ENCODE peak calls at places on chromosome 7, in ten cellular contexts. A is sigmoid colon, Q is vagina, C is tibial nerve, N is right lobe of liver, M is transverse colon, G is spleen, D is IMR-90, V is esophagus squamous epithelium, J is HCT116. S is an unnamed sample.
A peak's percentile ranks its signal among the peaks of the same experiment; 100 is the strongest.

GRCh38 chr7:132343196-132343595 is 233.1 kb downstream of the PLXNA4 start:
- DNase-seq in A (no peak), D (no peak), Q (no peak), M (no peak), N (no peak), V (no peak), C (peak; percentile 50), G (no peak), J (no peak), S (peak; percentile 11)

GRCh38 chr7:54843961-54844360 is 85.0 kb upstream of the SEC61G start:
- DNase-seq in Q (no peak), V (no peak), N (no peak), M (no peak), D (no peak), J (no peak), A (no peak), C (no peak), G (no peak), S (no peak)

GRCh38 chr7:13615679-13616078 is 373.8 kb downstream of the ETV1 start:
- DNase-seq in G (no peak), N (no peak), Q (no peak), D (no peak), J (no peak), V (no peak), A (no peak), M (no peak), C (no peak), S (no peak)

GRCh38 chr7:7769712-7770111 is 51.3 kb upstream of the RPA3 start:
- DNase-seq in N (no peak), D (no peak), J (no peak), G (no peak), C (no peak), M (no peak), V (no peak), A (no peak), Q (no peak), S (no peak)

GRCh38 chr7:96016056-96016455 is 243.7 kb downstream of the DYNC1I1 start:
- DNase-seq in C (no peak), D (no peak), V (no peak), M (no peak), A (no peak), N (no peak), G (no peak), J (no peak), Q (no peak), S (no peak)

GRCh38 chr7:51019231-51019844 is 236.6 kb upstream of the GRB10 start:
- DNase-seq in A (no peak), N (peak; percentile 14), V (no peak), M (no peak), G (no peak), C (no peak), J (no peak), Q (peak; percentile 60), D (peak; percentile 51), S (peak; percentile 63)

GRCh38 chr7:101988513-101988912 is 171.1 kb downstream of the CUX1 start:
- DNase-seq in N (no peak), Q (no peak), D (no peak), V (no peak), M (no peak), A (no peak), J (no peak), C (no peak), G (no peak), S (no peak)

GRCh38 chr7:71982847-71983246 is 429.3 kb downstream of the CALN1 start:
- DNase-seq in M (no peak), Q (no peak), J (no peak), C (no peak), V (no peak), D (no peak), N (no peak), G (no peak), A (no peak), S (no peak)

GRCh38 chr7:79307376-79307775 is 146.1 kb downstream of the MAGI2 start:
- DNase-seq in G (no peak), D (no peak), A (no peak), V (no peak), J (no peak), Q (no peak), C (no peak), N (no peak), M (no peak), S (no peak)

GRCh38 chr7:79302281-79302680 is 151.2 kb downstream of the MAGI2 start:
- DNase-seq in D (no peak), Q (no peak), C (no peak), N (no peak), M (no peak), G (no peak), J (no peak), A (no peak), V (no peak), S (no peak)

GRCh38 chr7:79304711-79305110 is 148.8 kb downstream of the MAGI2 start:
- DNase-seq in G (no peak), J (no peak), Q (no peak), A (no peak), M (no peak), C (no peak), D (no peak), V (no peak), N (no peak), S (no peak)

GRCh38 chr7:79312022-79312421 is 141.4 kb downstream of the MAGI2 start:
- DNase-seq in V (no peak), J (no peak), G (no peak), M (no peak), Q (no peak), N (no peak), D (no peak), C (no peak), A (no peak), S (no peak)

DNA sequence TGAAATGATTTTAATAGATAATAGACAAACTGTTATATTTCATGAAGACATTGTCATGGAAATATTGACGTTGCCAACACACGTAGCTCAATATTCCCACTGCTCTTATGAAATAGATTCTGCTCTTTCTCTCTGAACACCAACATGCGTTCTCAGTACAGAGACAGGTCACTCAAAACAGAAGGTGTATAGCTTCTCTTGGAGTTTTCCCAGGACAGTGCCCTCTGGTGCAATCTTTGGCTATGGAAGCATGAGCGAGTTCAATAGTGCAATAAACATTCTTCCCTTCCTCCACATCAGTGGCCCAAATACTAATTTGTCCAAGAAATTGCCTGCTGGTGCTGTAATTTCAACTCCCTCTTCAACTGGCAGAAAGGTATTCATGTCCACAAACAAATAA is 145.3 kb downstream of the MAGI2 start:
- DNase-seq in Q (no peak), G (no peak), M (no peak), A (no peak), V (no peak), J (peak; percentile 22), N (peak; percentile 87), D (no peak), C (peak; percentile 36), S (no peak)
- TF ChIP-seq CTCF in Q (no peak), G (no peak), M (no peak), A (no peak), V (no peak), J (peak; percentile 32), N (peak; percentile 38), D (no peak), C (no peak), S (no peak)

DNA sequence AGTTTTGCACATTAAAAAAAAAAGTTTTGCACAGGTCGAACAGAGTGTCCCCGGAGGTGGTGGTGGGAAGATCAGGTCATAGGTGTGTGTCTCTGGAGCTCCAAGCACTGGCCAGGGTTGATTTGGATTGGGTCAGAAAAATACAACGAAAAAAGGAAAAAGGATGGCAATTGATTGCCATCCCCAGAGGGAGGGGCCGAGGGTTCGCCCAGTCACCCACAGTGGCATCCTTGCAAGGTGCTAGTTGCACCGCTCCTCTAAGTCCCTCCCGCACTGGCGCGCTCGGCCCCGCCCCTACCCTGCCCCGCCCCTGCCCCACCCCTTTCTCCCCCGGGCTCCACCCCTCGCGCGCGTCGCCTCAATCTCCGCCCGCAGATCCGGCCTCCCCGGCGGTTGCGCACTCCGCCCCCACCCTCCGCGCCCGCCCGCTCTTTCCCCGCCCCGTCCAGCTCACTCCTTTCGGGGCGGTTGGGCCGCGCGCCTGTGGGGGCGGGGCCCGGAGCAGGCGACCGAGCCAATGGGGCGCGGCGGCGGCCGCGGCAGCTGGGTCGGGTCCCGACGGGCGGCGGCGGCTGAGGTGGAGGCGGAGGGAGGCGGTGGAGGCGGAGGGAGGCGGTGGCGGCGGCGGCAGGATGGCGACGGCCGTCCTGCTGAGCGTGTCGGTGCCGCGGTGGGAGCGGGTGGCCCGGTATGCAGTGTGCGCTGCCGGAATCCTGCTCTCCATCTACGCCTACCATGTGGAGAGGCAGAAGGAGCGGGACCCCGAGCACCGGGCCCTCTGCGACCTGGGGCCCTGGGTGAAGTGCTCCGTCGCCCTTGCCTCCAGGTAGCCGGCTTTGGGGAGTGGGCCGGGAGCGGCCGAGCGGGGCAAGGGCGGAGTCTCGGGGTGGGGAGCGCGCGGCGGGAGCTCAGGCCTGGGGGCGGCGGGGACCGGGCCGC is 31.5 kb upstream of the ERV3-1 start:
- DNase-seq in M (peak; percentile 95), D (peak; percentile 88), A (peak; percentile 96), Q (peak; percentile 91), N (peak; percentile 96), J (peak; percentile 82), C (peak; percentile 79), G (peak; percentile 98), V (peak; percentile 59), S (peak; percentile 95)
- TF ChIP-seq POLR2A in M (peak; percentile 42), D (peak; percentile 52), A (no peak), Q (peak; percentile 38), N (peak; percentile 61), J (no peak), C (no peak), G (no peak), V (peak; percentile 51), S (peak; percentile 67)

DNA sequence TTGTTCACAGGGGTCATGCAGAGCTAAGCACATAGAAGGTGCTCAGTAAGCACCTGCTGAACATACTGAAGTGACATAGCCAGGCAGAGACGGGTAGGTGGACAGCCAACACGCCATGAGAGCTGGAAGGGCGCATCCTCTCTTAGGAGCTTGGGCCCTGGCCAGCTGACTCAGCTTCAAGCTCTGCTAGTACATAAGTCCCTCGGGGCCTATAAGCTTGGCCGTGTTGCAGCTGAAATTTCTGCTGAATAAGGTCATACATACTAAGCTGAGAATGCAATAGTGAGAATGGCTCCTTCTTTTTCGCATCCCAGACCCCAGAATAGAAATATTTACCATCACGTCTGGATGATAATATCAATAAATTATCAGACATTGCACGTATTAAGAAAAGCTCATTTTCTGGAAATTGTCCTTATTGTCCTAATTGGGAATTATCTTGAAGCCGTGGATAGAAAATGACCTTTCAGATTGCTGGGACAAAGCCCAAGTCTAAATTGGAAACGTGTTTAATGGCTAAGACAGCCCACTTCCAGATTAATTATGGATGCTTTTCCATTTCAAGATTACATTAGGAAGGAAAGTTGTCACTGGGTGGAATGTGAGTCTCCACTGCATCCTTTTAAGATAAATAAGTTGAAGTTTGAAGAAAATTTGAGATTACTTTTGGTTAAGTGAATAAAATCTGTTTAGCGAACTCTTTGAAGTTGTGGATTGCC is 287.1 kb upstream of the C7orf33 start:
- DNase-seq in Q (peak; percentile 91), G (no peak), D (no peak), M (peak; percentile 39), V (peak; percentile 21), J (no peak), A (peak; percentile 86), N (no peak), C (peak; percentile 81), S (peak; percentile 57)
- H3K4me1 ChIP-seq in Q (peaks cover 15% of the 10 kb centered on the region), G (peaks cover 15% of the 10 kb centered on the region), D (no peaks in the 10 kb centered on the region), M (no peaks in the 10 kb centered on the region), V (no peaks in the 10 kb centered on the region), J (no peaks in the 10 kb centered on the region), A (peaks cover 17% of the 10 kb centered on the region), N (no peaks in the 10 kb centered on the region), C (no peaks in the 10 kb centered on the region), S (no peaks in the 10 kb centered on the region)

GRCh38 chr7:44353668-44354067 is 28.3 kb upstream of the CAMK2B start:
- DNase-seq in D (no peak), V (no peak), N (no peak), A (no peak), J (no peak), M (no peak), Q (no peak), G (no peak), C (no peak), S (no peak)

GRCh38 chr7:44346063-44346462 is 20.7 kb upstream of the CAMK2B start:
- DNase-seq in A (no peak), M (no peak), C (no peak), N (no peak), D (no peak), V (no peak), J (no peak), G (no peak), Q (no peak), S (no peak)

GRCh38 chr7:44348851-44349781 is 23.7 kb upstream of the CAMK2B start:
- DNase-seq in J (no peak), D (no peak), C (no peak), G (no peak), V (no peak), N (no peak), Q (no peak), M (no peak), A (no peak), S (no peak)

GRCh38 chr7:44347546-44348114 is 22.2 kb upstream of the CAMK2B start:
- DNase-seq in Q (no peak), J (no peak), N (no peak), A (no peak), C (no peak), M (no peak), V (no peak), D (no peak), G (no peak), S (no peak)

DNA sequence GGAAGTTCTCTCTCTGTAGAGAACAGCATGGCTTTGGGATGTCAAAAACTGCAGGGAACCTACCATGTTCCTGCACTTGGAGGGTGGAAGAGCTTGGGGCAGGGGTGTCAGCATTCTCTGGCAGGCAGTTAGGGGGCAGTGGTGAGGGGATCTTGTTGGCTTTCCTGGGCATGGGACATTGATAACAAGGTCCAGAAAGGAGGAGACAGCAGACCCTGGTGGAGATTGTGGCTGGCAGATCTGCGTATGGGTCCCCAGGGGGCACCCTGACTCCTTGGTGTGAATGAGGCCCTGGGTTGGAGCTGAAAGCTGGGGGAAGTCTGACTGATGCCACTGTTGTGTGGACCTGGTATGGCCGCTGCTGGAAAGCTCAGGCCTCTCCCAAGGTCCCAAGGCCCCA is 22.9 kb upstream of the CAMK2B start:
- DNase-seq in M (no peak), J (peak; percentile 24), D (peak; percentile 39), A (no peak), Q (no peak), C (no peak), N (no peak), V (no peak), G (no peak), S (no peak)
- TF ChIP-seq CTCF in M (no peak), J (peak; percentile 50), D (peak; percentile 63), A (no peak), Q (no peak), C (no peak), N (no peak), V (peak; percentile 3), G (no peak), S (no peak)

S was measured in body of pancreas.